ENCODE peak calls at places on chromosomes 1 and 21, in four cellular contexts. G is psoas muscle, P is cardiac fibroblast, K is GM13977. Q is an unnamed sample.

GRCh38 chr1:237012789-237013383 is 8.6 kb upstream of the MT1HL1 start:
- DNase-seq in G (no peak), P (peak; percentile 60), K (no peak), Q (no peak)

GRCh38 chr1:106798991-106799390 is 257.5 kb upstream of the PRMT6 start:
- DNase-seq in G (no peak), P (no peak), K (no peak), Q (no peak)

GRCh38 chr21:32604484-32604883 is 7.7 kb downstream of the CFAP298 start:
- DNase-seq in G (no peak), P (no peak), K (no peak), Q (no peak)

GRCh38 chr1:184244962-184245361 is 141.9 kb upstream of the C1orf21 start:
- DNase-seq in G (no peak), P (no peak), K (no peak), Q (no peak)

GRCh38 chr1:91201174-91201573 is 179.3 kb upstream of the ZNF644 start:
- DNase-seq in G (no peak), P (no peak), K (no peak), Q (no peak)

GRCh38 chr1:70509996-70510876 is 99.2 kb downstream of the CTH start:
- DNase-seq in G (no peak), P (peak; percentile 97), K (peak; percentile 57), Q (no peak)

GRCh38 chr1:104720701-104721100 is 971.0 kb downstream of the AMY1C start:
- DNase-seq in G (no peak), P (no peak), K (no peak), Q (no peak)

GRCh38 chr1:199522936-199523335 is 504.6 kb upstream of the NR5A2 start:
- DNase-seq in G (no peak), P (no peak), K (no peak), Q (no peak)

GRCh38 chr1:244010191-244010590 is 40.9 kb upstream of the ZBTB18 start:
- DNase-seq in G (no peak), P (no peak), K (no peak), Q (peak; percentile 71)

GRCh38 chr1:198088360-198089071 is 68.3 kb upstream of the NEK7 start:
- DNase-seq in G (no peak), P (peak; percentile 84), K (peak; percentile 38), Q (no peak)

GRCh38 chr1:43706598-43707190 is 642 bp upstream of the ST3GAL3 start:
- DNase-seq in G (no peak), P (peak; percentile 27), K (peak; percentile 23), Q (peak; percentile 28)

GRCh38 chr21:32411366-32412161 is 942 bp upstream of the EVA1C start:
- DNase-seq in G (peak; percentile 93), P (peak; percentile 92), K (no peak), Q (peak; percentile 82)

GRCh38 chr21:41459884-41460534 is 34.0 kb downstream of the MX1 start:
- DNase-seq in G (no peak), P (no peak), K (no peak), Q (no peak)

GRCh38 chr21:17679002-17679600 is 66.4 kb upstream of the BTG3 start:
- DNase-seq in G (no peak), P (peak; percentile 80), K (peak; percentile 69), Q (peak; percentile 15)

GRCh38 chr1:208433086-208433485 is 188.9 kb upstream of the PLXNA2 start:
- DNase-seq in G (no peak), P (no peak), K (no peak), Q (no peak)

GRCh38 chr1:89524369-89525168 is at the start of gene LRRC8B:
- DNase-seq in G (peak; percentile 91), P (peak; percentile 83), K (peak; percentile 90), Q (peak; percentile 91)

GRCh38 chr21:32102426-32102825 is 176.4 kb downstream of the MIS18A start:
- DNase-seq in G (no peak), P (no peak), K (no peak), Q (no peak)

GRCh38 chr1:85109475-85109874 is 61.2 kb upstream of the MCOLN3 start:
- DNase-seq in G (peak; percentile 27), P (peak; percentile 85), K (peak; percentile 59), Q (peak; percentile 56)

GRCh38 chr1:16605532-16605931 is 7.8 kb downstream of the NBPF1 start:
- DNase-seq in G (no peak), P (no peak), K (no peak), Q (no peak)

GRCh38 chr1:2468041-2468472 is 8.0 kb upstream of the PLCH2 start:
- DNase-seq in G (no peak), P (peak; percentile 31), K (peak; percentile 72), Q (peak; percentile 52)

GRCh38 chr1:39899611-39900538 is 1.8 kb downstream of the MYCL start:
- DNase-seq in G (no peak), P (no peak), K (no peak), Q (no peak)

GRCh38 chr1:183490932-183491331 is 18.6 kb downstream of the SMG7 start:
- DNase-seq in G (no peak), P (no peak), K (no peak), Q (no peak)

GRCh38 chr1:1020000-1020404 is at the start of gene AGRN:
- DNase-seq in G (peak; percentile 54), P (no peak), K (peak; percentile 85), Q (peak; percentile 39)

GRCh38 chr1:186139115-186139514 is 235.9 kb downstream of the TPR start:
- DNase-seq in G (no peak), P (no peak), K (no peak), Q (no peak)

GRCh38 chr1:219161371-219161975 is 12.2 kb upstream of the LYPLAL1 start:
- DNase-seq in G (no peak), P (no peak), K (no peak), Q (no peak)

GRCh38 chr1:30083800-30084464 is 639.5 kb downstream of the MATN1 start:
- DNase-seq in G (no peak), P (peak; percentile 81), K (no peak), Q (no peak)

GRCh38 chr1:15948600-15949452 is 27.1 kb downstream of the ZBTB17 start:
- DNase-seq in G (peak; percentile 82), P (peak; percentile 96), K (peak; percentile 78), Q (peak; percentile 81)

GRCh38 chr1:240619901-240620621 is 8.1 kb upstream of the GREM2 start:
- DNase-seq in G (no peak), P (no peak), K (no peak), Q (no peak)

GRCh38 chr1:37763791-37764741 is 854 bp downstream of the EPHA10 start:
- DNase-seq in G (no peak), P (peak; percentile 52), K (peak; percentile 70), Q (peak; percentile 71)

GRCh38 chr1:10107985-10108663 is 75.4 kb downstream of the UBE4B start:
- DNase-seq in G (no peak), P (peak; percentile 59), K (no peak), Q (no peak)

GRCh38 chr1:106608836-106609235 is 447.6 kb upstream of the PRMT6 start:
- DNase-seq in G (no peak), P (no peak), K (no peak), Q (no peak)

GRCh38 chr21:46057111-46057709 is 40.7 kb upstream of the COL6A2 start:
- DNase-seq in G (no peak), P (no peak), K (no peak), Q (peak; percentile 78)

GRCh38 chr1:32920833-32921232 is 19.6 kb upstream of the TMEM54 start:
- DNase-seq in G (peak; percentile 70), P (peak; percentile 38), K (no peak), Q (no peak)

GRCh38 chr1:43071241-43071640 is 100.8 kb downstream of the EBNA1BP2 start:
- DNase-seq in G (no peak), P (no peak), K (no peak), Q (no peak)

GRCh38 chr1:91997607-91998195 is 32.1 kb upstream of the EPHX4 start:
- DNase-seq in G (no peak), P (peak; percentile 73), K (peak; percentile 39), Q (peak; percentile 57)

GRCh38 chr1:216559359-216559758 is 136.1 kb upstream of the USH2A start:
- DNase-seq in G (no peak), P (no peak), K (no peak), Q (no peak)

GRCh38 chr1:216563096-216563495 is 139.8 kb upstream of the USH2A start:
- DNase-seq in G (no peak), P (no peak), K (no peak), Q (no peak)

GRCh38 chr1:216566809-216567208 is 143.6 kb upstream of the USH2A start:
- DNase-seq in G (no peak), P (peak; percentile 41), K (no peak), Q (no peak)

GRCh38 chr1:216560527-216560926 is 137.3 kb upstream of the USH2A start:
- DNase-seq in G (no peak), P (no peak), K (no peak), Q (no peak)

GRCh38 chr1:216562383-216562782 is 139.1 kb upstream of the USH2A start:
- DNase-seq in G (no peak), P (no peak), K (no peak), Q (no peak)
- TF ChIP-seq CTCF in G (no peak), P (peak; percentile 15), K (no peak), Q (no peak)

DNA sequence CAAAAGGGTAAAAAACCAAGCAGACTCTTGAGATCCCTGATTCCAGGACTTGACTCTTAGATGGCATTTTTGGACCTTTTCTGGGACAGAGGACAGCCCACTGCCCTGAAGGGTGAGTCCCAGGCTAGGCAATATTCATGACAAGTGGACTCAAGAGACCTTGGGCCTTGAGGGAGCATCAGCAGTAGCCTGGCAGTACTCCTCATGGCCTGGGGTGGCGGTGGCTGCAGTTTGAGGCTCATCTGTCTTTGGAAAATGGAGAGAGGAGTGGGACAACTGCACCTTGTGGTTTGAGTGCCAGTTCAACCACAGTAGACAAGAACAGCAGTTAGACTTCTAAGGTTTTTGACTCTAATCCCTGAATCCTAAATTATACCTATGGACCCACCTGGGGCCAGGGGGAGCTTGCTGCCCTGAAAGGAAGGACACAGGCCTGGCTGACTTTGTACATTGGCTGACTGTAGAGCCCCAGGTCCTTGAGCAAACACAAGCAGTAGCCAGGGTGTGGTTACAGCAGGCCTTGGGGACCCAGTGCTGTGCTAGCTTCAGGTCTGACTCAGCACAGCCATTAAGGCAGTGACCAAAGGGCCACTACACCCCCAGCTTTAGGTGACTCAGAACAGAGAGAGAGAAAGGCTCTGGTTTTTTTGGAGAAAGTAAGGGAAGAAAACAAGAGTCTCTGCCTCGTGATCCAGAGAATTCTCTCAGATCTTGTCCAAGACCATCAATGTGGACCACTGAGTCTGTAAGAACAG is 1023.2 kb downstream of the KCNT2 start:
- DNase-seq in G (no peak), P (no peak), K (no peak), Q (no peak)
- TF ChIP-seq CTCF in G (no peak), P (no peak), K (no peak), Q (no peak)

DNA sequence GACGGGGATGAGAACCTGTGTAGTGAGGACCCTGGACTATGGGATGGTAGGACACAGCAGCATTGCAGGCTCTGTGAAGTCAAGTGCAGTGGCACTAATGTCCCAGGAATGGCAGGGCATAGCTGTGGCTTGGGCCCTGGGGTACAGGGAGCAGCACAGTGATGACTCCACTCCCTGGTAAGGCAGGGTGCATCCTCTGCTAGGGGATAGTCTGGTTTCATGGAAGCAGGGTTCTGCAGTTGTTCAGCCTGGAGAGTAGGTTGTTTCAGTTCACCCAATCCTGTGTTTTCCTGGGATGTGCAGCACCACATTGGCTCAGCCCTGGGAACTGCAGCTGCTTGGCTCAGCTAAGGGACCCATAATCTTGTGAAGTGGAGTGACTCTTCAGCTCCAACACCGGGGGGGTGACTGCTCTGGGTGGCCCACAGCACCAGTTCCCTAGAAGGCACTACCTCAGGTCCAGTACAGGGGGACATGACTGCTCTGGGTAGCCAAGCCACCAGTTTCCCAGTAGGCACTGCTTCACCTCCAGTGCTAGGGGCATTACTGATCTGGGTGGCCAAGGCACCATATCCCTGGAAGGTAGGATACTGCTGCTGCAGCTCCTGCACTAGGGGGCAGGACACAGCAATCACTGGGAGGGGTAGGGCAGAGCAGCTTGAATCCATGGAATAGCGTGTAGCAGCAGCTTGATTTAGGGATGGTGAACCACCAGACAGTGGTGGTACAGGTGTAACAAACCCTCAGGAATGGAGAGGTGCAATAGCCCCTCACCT is 15.3 kb upstream of the C1orf185 start:
- DNase-seq in G (no peak), P (no peak), K (no peak), Q (no peak)
- TF ChIP-seq CTCF in G (no peak), P (no peak), K (no peak), Q (no peak)

GRCh38 chr1:210250998-210251679 is 18.5 kb downstream of the SERTAD4 start:
- DNase-seq in G (peak; percentile 34), P (peak; percentile 34), K (peak; percentile 65), Q (peak; percentile 71)
- TF ChIP-seq CTCF in G (no peak), P (no peak), K (no peak), Q (no peak)